ENCODE peak calls at places on chromosome 1, in eight cellular contexts. One of them, this sample, is unnamed.

GRCh38 chr1:204128464-204128963 is 23.3 kb downstream of the ETNK2 start:
- DNase-seq in lung: no peak
- DNase-seq in AG10803: no peak
- DNase-seq in CD4-positive, alpha-beta T cell: no peak
- DNase-seq in heart right ventricle: no peak
- DNase-seq in GM20000: peak
- DNase-seq in stomach: no peak
- DNase-seq in HFFc6: no peak
- DNase-seq in this sample: no peak

GRCh38 chr1:192807221-192807967 is 1.4 kb upstream of the RGS2 start:
- DNase-seq in stomach: no peak
- DNase-seq in AG10803: peak
- DNase-seq in CD4-positive, alpha-beta T cell: no peak
- DNase-seq in GM20000: peak
- DNase-seq in lung: no peak
- DNase-seq in heart right ventricle: no peak
- DNase-seq in HFFc6: no peak
- DNase-seq in this sample: no peak

GRCh38 chr1:109816975-109817535 is 53.3 kb upstream of the EPS8L3 start:
- DNase-seq in lung: no peak
- DNase-seq in heart right ventricle: no peak
- DNase-seq in GM20000: peak
- DNase-seq in stomach: no peak
- DNase-seq in AG10803: no peak
- DNase-seq in CD4-positive, alpha-beta T cell: no peak
- DNase-seq in HFFc6: no peak
- DNase-seq in this sample: no peak

GRCh38 chr1:59446257-59446901 is 149.5 kb downstream of the FGGY start:
- DNase-seq in CD4-positive, alpha-beta T cell: no peak
- DNase-seq in heart right ventricle: no peak
- DNase-seq in stomach: no peak
- DNase-seq in lung: no peak
- DNase-seq in AG10803: peak
- DNase-seq in HFFc6: peak
- DNase-seq in GM20000: no peak
- DNase-seq in this sample: peak

GRCh38 chr1:92822907-92823306 is 8.9 kb upstream of the RPL5 start:
- DNase-seq in HFFc6: peak
- DNase-seq in AG10803: peak
- DNase-seq in CD4-positive, alpha-beta T cell: no peak
- DNase-seq in GM20000: no peak
- DNase-seq in lung: no peak
- DNase-seq in stomach: no peak
- DNase-seq in heart right ventricle: no peak
- DNase-seq in this sample: no peak

GRCh38 chr1:29586215-29586614 is 349.9 kb downstream of the PTPRU start:
- DNase-seq in stomach: no peak
- DNase-seq in AG10803: no peak
- DNase-seq in heart right ventricle: no peak
- DNase-seq in HFFc6: no peak
- DNase-seq in GM20000: no peak
- DNase-seq in CD4-positive, alpha-beta T cell: no peak
- DNase-seq in lung: no peak
- DNase-seq in this sample: no peak

GRCh38 chr1:201409440-201409839 is 10.3 kb upstream of the LAD1 start:
- DNase-seq in CD4-positive, alpha-beta T cell: no peak
- DNase-seq in AG10803: peak
- DNase-seq in heart right ventricle: no peak
- DNase-seq in lung: no peak
- DNase-seq in HFFc6: no peak
- DNase-seq in GM20000: no peak
- DNase-seq in stomach: no peak
- DNase-seq in this sample: no peak

GRCh38 chr1:198849108-198849507 is 210.3 kb downstream of the PTPRC start:
- DNase-seq in lung: no peak
- DNase-seq in stomach: no peak
- DNase-seq in GM20000: no peak
- DNase-seq in HFFc6: no peak
- DNase-seq in CD4-positive, alpha-beta T cell: no peak
- DNase-seq in AG10803: no peak
- DNase-seq in heart right ventricle: no peak
- DNase-seq in this sample: no peak

GRCh38 chr1:240188139-240188538 is 96.5 kb downstream of the FMN2 start:
- DNase-seq in CD4-positive, alpha-beta T cell: no peak
- DNase-seq in GM20000: no peak
- DNase-seq in lung: no peak
- DNase-seq in stomach: no peak
- DNase-seq in heart right ventricle: no peak
- DNase-seq in HFFc6: no peak
- DNase-seq in AG10803: no peak
- DNase-seq in this sample: no peak

GRCh38 chr1:9730096-9730901 is 78.8 kb downstream of the PIK3CD start:
- DNase-seq in GM20000: peak
- DNase-seq in AG10803: no peak
- DNase-seq in lung: peak
- DNase-seq in CD4-positive, alpha-beta T cell: no peak
- DNase-seq in heart right ventricle: peak
- DNase-seq in stomach: no peak
- DNase-seq in HFFc6: no peak
- DNase-seq in this sample: no peak

GRCh38 chr1:53074313-53075154 is 12.5 kb downstream of the PODN start:
- DNase-seq in GM20000: no peak
- DNase-seq in AG10803: no peak
- DNase-seq in HFFc6: no peak
- DNase-seq in heart right ventricle: peak
- DNase-seq in lung: no peak
- DNase-seq in stomach: peak
- DNase-seq in CD4-positive, alpha-beta T cell: no peak
- DNase-seq in this sample: no peak

GRCh38 chr1:58695206-58695605 is 4.7 kb downstream of the MYSM1 start:
- DNase-seq in stomach: no peak
- DNase-seq in GM20000: no peak
- DNase-seq in AG10803: no peak
- DNase-seq in HFFc6: no peak
- DNase-seq in lung: no peak
- DNase-seq in CD4-positive, alpha-beta T cell: no peak
- DNase-seq in heart right ventricle: no peak
- DNase-seq in this sample: no peak

GRCh38 chr1:215539803-215540575 is 27.1 kb upstream of the KCTD3 start:
- DNase-seq in heart right ventricle: no peak
- DNase-seq in lung: no peak
- DNase-seq in GM20000: no peak
- DNase-seq in AG10803: peak
- DNase-seq in CD4-positive, alpha-beta T cell: no peak
- DNase-seq in stomach: peak
- DNase-seq in HFFc6: no peak
- DNase-seq in this sample: no peak

GRCh38 chr1:196723325-196724185 is 51.1 kb upstream of the CFHR3 start:
- DNase-seq in HFFc6: peak
- DNase-seq in CD4-positive, alpha-beta T cell: no peak
- DNase-seq in lung: peak
- DNase-seq in stomach: peak
- DNase-seq in heart right ventricle: no peak
- DNase-seq in GM20000: peak
- DNase-seq in AG10803: peak
- DNase-seq in this sample: peak

GRCh38 chr1:165595561-165595960 is 35.5 kb upstream of the MGST3 start:
- DNase-seq in HFFc6: peak
- DNase-seq in stomach: no peak
- DNase-seq in lung: no peak
- DNase-seq in GM20000: no peak
- DNase-seq in AG10803: peak
- DNase-seq in CD4-positive, alpha-beta T cell: no peak
- DNase-seq in heart right ventricle: no peak
- DNase-seq in this sample: peak

GRCh38 chr1:30842698-30843354 is 65.7 kb downstream of the SDC3 start:
- DNase-seq in stomach: no peak
- DNase-seq in CD4-positive, alpha-beta T cell: no peak
- DNase-seq in AG10803: peak
- DNase-seq in heart right ventricle: no peak
- DNase-seq in HFFc6: no peak
- DNase-seq in GM20000: no peak
- DNase-seq in lung: no peak
- DNase-seq in this sample: no peak

GRCh38 chr1:55305735-55306134 is 90.6 kb upstream of the USP24 start:
- DNase-seq in AG10803: peak
- DNase-seq in heart right ventricle: no peak
- DNase-seq in stomach: no peak
- DNase-seq in GM20000: no peak
- DNase-seq in HFFc6: no peak
- DNase-seq in CD4-positive, alpha-beta T cell: no peak
- DNase-seq in lung: no peak
- DNase-seq in this sample: no peak

GRCh38 chr1:82565146-82565545 is 764.4 kb downstream of the ADGRL2 start:
- DNase-seq in AG10803: peak
- DNase-seq in stomach: no peak
- DNase-seq in HFFc6: peak
- DNase-seq in heart right ventricle: no peak
- DNase-seq in CD4-positive, alpha-beta T cell: no peak
- DNase-seq in lung: no peak
- DNase-seq in GM20000: no peak
- DNase-seq in this sample: peak
- TF ChIP-seq CTCF in AG10803: peak
- TF ChIP-seq CTCF in stomach: no peak
- TF ChIP-seq CTCF in HFFc6: no peak
- TF ChIP-seq CTCF in heart right ventricle: peak
- TF ChIP-seq CTCF in CD4-positive, alpha-beta T cell: no peak
- TF ChIP-seq CTCF in lung: no peak
- TF ChIP-seq CTCF in GM20000: no peak
- TF ChIP-seq CTCF in this sample: peak

DNA sequence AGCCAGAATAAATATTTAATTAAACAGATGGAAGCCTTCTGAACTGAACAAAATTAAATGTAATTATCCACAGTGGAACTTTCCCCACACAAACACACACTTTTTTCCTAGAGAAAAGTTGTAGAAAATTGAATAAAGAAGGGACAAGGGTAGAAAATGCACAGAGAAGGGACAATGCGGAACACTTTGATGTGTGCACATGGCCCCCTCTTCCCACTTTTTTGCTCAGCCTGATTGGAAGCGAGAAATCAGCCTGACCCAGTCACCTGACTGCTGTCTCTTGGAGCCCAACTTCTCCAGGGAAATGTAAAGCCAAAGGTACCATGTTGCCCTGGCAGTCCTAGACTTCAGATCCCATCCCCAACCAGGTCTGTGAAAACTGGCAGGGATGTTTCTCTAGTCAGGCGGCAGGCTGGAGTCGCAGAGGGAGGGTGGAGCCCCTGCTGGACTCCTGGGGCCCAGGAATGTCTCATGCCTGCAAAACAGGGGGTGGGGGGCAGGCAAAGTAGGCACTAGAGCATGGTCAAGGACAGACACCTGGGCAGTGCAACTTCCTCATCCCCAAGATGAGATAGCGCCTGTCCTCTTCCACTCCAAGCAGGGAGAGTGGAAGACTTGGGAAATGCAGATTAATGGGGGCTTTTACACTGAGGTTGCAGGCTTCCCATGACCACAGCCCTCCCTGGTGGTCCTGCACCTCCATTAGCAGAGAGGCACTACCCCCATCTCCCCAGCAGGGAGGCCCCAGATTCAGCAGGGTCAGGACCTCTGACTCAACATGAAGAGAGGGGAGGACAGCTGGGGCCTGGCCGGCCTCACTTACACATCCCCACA is 2.8 kb downstream of the CERS2 start:
- DNase-seq in HFFc6: no peak
- DNase-seq in CD4-positive, alpha-beta T cell: no peak
- DNase-seq in AG10803: no peak
- DNase-seq in lung: peak
- DNase-seq in heart right ventricle: no peak
- DNase-seq in GM20000: no peak
- DNase-seq in stomach: no peak
- DNase-seq in this sample: no peak
- TF ChIP-seq CTCF in HFFc6: peak
- TF ChIP-seq CTCF in CD4-positive, alpha-beta T cell: no peak
- TF ChIP-seq CTCF in AG10803: peak
- TF ChIP-seq CTCF in lung: no peak
- TF ChIP-seq CTCF in heart right ventricle: no peak
- TF ChIP-seq CTCF in GM20000: no peak
- TF ChIP-seq CTCF in stomach: no peak
- TF ChIP-seq CTCF in this sample: no peak

DNA sequence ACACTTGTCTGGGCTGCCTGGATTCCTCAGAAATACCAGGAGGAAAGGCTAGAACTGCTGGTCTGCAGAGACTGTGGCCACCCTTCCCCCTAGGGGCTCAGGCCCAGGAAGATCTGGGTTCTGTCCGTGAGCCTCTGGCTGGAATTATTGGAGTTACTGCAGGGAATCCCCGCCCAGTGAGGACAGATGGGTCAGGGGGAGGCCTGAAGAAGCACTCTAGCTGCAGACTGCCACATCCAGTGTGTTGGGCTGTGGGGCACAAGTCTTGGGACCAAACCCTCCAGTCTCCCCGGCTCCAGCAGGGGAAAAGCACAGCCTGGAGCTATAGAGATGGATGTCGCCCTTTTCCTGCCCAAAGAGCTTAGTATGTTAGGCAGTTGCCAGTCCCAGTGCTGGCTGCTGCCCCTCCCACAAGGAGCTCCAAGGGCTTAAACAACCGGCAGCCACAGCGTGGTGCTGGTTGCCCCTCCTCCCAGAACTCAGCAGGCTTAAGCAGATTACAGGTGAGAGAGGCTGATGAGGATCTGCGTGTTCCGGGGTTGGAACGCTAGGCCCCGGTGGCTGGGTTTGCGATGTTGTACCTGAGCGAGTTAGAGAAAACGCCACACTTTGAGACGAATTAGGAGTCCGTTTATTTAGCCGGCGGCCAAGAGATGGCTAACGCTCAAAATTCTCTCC is 255.5 kb upstream of the LRRC7 start:
- DNase-seq in GM20000: no peak
- DNase-seq in CD4-positive, alpha-beta T cell: no peak
- DNase-seq in stomach: no peak
- DNase-seq in lung: no peak
- DNase-seq in heart right ventricle: no peak
- DNase-seq in HFFc6: no peak
- DNase-seq in AG10803: no peak
- DNase-seq in this sample: no peak
- TF ChIP-seq CTCF in GM20000: no peak
- TF ChIP-seq CTCF in CD4-positive, alpha-beta T cell: no peak
- TF ChIP-seq CTCF in stomach: no peak
- TF ChIP-seq CTCF in lung: no peak
- TF ChIP-seq CTCF in heart right ventricle: no peak
- TF ChIP-seq CTCF in HFFc6: no peak
- TF ChIP-seq CTCF in AG10803: no peak
- TF ChIP-seq CTCF in this sample: no peak

DNA sequence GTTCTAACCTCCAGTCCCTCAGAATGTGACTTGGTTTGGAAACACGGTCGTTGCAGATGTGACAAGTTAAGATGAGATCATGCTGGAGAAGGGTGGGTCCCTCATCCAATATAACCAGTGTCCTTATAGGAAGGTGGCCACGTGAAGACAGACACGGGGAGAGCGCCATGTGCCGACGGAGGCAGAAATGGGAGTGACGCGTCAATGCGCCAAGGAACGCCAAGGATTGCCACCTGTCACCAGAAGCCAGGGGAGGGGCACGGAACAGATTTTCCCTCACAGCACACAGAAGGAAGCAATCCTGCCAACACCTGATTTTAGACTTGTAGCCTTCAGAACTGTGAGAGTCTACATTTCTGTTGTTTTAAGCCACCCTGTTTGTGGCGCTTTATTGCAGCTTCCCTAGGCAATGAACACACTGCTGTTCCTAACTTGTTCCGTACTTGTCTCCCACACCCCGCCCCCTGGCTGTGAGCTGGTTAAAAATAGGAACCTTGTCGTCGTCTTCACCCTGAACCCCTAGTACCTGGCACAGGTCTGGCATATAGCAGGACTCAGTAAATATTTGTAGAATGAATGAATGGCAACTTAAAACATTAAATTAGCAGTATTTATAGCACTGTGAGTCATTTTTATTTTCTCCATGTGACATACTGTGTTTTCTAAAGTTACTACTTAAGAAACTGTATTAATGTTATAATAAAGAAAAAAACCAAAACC is 14.2 kb downstream of the RIMS3 start:
- DNase-seq in stomach: peak
- DNase-seq in lung: no peak
- DNase-seq in GM20000: no peak
- DNase-seq in HFFc6: no peak
- DNase-seq in CD4-positive, alpha-beta T cell: no peak
- DNase-seq in heart right ventricle: no peak
- DNase-seq in AG10803: no peak
- DNase-seq in this sample: no peak
- TF ChIP-seq CTCF in stomach: no peak
- TF ChIP-seq CTCF in lung: no peak
- TF ChIP-seq CTCF in GM20000: no peak
- TF ChIP-seq CTCF in HFFc6: peak
- TF ChIP-seq CTCF in CD4-positive, alpha-beta T cell: no peak
- TF ChIP-seq CTCF in heart right ventricle: peak
- TF ChIP-seq CTCF in AG10803: no peak
- TF ChIP-seq CTCF in this sample: no peak

This sample was measured in AG09319.